ENCODE peak calls at places on chromosomes 1 and 21, in four cellular contexts. S is CD8-positive, alpha-beta T cell; B is GM20000; H is nephron progenitor cell. E is an unnamed sample.

GRCh38 chr1:198220428-198220827 is 63.6 kb downstream of the NEK7 start:
- DNase-seq in H (no peak), S (no peak), B (no peak), E (no peak)

GRCh38 chr1:207644852-207645631 is at the start of gene CR1L:
- DNase-seq in H (no peak), B (peak), S (peak), E (no peak)

GRCh38 chr1:85088408-85088784 is 40.1 kb upstream of the MCOLN3 start:
- DNase-seq in S (no peak), H (no peak), B (no peak), E (no peak)

GRCh38 chr1:18256318-18257235 is 149.0 kb downstream of the IGSF21 start:
- DNase-seq in B (peak), H (peak), S (peak), E (peak)

GRCh38 chr1:21825393-21825792 is 13.3 kb downstream of the LDLRAD2 start:
- DNase-seq in B (no peak), H (no peak), S (no peak), E (no peak)

GRCh38 chr1:239011382-239011781 is 375.0 kb upstream of the CHRM3 start:
- DNase-seq in B (no peak), S (no peak), H (no peak), E (no peak)

GRCh38 chr1:246971322-246971721 is 36.5 kb downstream of the ZNF695 start:
- DNase-seq in H (no peak), B (no peak), S (peak), E (no peak)

GRCh38 chr1:78114034-78114956 is 68.5 kb downstream of the GIPC2 start:
- DNase-seq in H (peak), B (peak), S (peak), E (peak)

GRCh38 chr1:52141513-52142219 is at the start of gene ZFYVE9:
- DNase-seq in B (peak), H (peak), S (peak), E (peak)

GRCh38 chr1:153288634-153289275 is 24.0 kb downstream of the PGLYRP3 start:
- DNase-seq in H (peak), B (peak), S (no peak), E (peak)

GRCh38 chr1:65323246-65323645 is 13.9 kb downstream of the DNAJC6 start:
- DNase-seq in B (no peak), H (no peak), S (no peak), E (no peak)

GRCh38 chr1:21669287-21670058 is at the start of gene RAP1GAP:
- DNase-seq in S (peak), B (peak), H (peak), E (no peak)

GRCh38 chr1:85134583-85135455 is 66.0 kb downstream of the SYDE2 start:
- DNase-seq in B (no peak), S (no peak), H (no peak), E (no peak)

GRCh38 chr1:220807726-220808125 is 21.0 kb downstream of the MTARC1 start:
- DNase-seq in H (no peak), B (no peak), S (no peak), E (no peak)

GRCh38 chr1:189673223-189673622 is 804.4 kb downstream of the BRINP3 start:
- DNase-seq in H (no peak), S (no peak), B (no peak), E (no peak)

GRCh38 chr1:161835963-161836362 is 69.8 kb downstream of the ATF6 start:
- DNase-seq in S (no peak), B (no peak), H (no peak), E (no peak)

GRCh38 chr1:29586991-29587745 is 350.8 kb downstream of the PTPRU start:
- DNase-seq in H (no peak), S (no peak), B (no peak), E (no peak)

GRCh38 chr1:79531790-79532189 is 525.3 kb upstream of the ADGRL4 start:
- DNase-seq in S (no peak), B (no peak), H (no peak), E (no peak)

GRCh38 chr1:223233019-223233409 is 90.0 kb upstream of the TLR5 start:
- DNase-seq in H (no peak), B (no peak), S (no peak), E (no peak)

GRCh38 chr21:39630191-39630591 is 17.5 kb downstream of the B3GALT5 start:
- DNase-seq in S (no peak), H (no peak), B (no peak), E (no peak)

GRCh38 chr1:10471411-10472219 is 714 bp downstream of the DFFA start:
- DNase-seq in S (no peak), H (peak), B (no peak), E (no peak)

DNA sequence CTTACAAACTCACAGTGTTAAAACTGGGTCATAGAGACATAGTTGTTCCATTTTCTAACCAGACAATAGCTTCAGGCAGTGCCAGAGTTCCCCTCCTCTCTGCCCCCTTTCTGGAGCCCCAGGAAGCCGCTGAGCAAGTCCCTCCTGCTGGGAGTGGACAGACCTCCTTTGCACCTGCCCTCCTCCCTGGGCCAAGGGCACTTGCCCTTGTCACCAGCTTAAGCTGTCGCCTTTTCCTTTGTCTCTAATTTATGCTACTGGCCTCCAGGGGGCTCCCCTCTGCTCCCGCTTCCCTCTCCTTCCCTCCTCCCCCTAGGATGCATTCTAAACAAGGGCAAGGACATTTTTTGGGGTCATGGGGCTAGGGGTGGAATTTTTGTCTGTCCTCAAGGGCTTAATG is 182.4 kb downstream of the MIS18A start:
- DNase-seq in H (peak), S (no peak), B (peak), E (peak)
- TF ChIP-seq CTCF in H (peak), S (no peak), B (peak), E (peak)

GRCh38 chr1:203346060-203346754 is 4.7 kb downstream of the FMOD start:
- DNase-seq in B (no peak), S (no peak), H (no peak), E (no peak)
- TF ChIP-seq CTCF in B (no peak), S (no peak), H (no peak), E (no peak)

GRCh38 chr21:43930848-43931384 is 65.9 kb downstream of the AGPAT3 start:
- DNase-seq in B (no peak), H (no peak), S (no peak), E (no peak)
- TF ChIP-seq CTCF in B (no peak), H (no peak), S (no peak), E (no peak)

GRCh38 chr1:73998348-73998959 is 199.5 kb downstream of the LRRIQ3 start:
- DNase-seq in S (no peak), H (no peak), B (peak), E (no peak)
- TF ChIP-seq CTCF in S (no peak), H (peak), B (peak), E (peak)

E was measured in neural crest cell.